ENCODE peak calls at places on chromosomes 6 and 20, in nine cellular contexts. S, D, H, U, Z, Y, G, M and C are unnamed samples.

GRCh38 chr20:50271201-50271600 is 80.6 kb downstream of the CEBPB start:
- DNase-seq in S (no peak), D (no peak), H (no peak), U (no peak), Z (no peak), Y (no peak), G (no peak), M (no peak), C (no peak)

GRCh38 chr20:49786671-49787370 is 25.8 kb upstream of the SLC9A8 start:
- DNase-seq in S (no peak), D (peak; percentile 44), H (no peak), U (no peak), Z (no peak), Y (no peak), G (no peak), M (no peak), C (no peak)

GRCh38 chr6:168417158-168417557 is 23.8 kb upstream of the SMOC2 start:
- DNase-seq in S (no peak), D (no peak), H (no peak), U (no peak), Z (no peak), Y (no peak), G (peak; percentile 12), M (no peak), C (no peak)

GRCh38 chr20:56916345-56916622 is 287.2 kb downstream of the TFAP2C start:
- DNase-seq in S (no peak), D (no peak), H (no peak), U (no peak), Z (no peak), Y (no peak), G (no peak), M (no peak), C (no peak)

GRCh38 chr6:106444777-106445507 is 84.4 kb downstream of the CRYBG1 start:
- DNase-seq in S (no peak), D (peak; percentile 66), H (peak; percentile 39), U (no peak), Z (no peak), Y (no peak), G (peak; percentile 58), M (peak; percentile 70), C (no peak)

GRCh38 chr6:45607818-45608217 is 230.1 kb upstream of the SUPT3H start:
- DNase-seq in S (no peak), D (no peak), H (no peak), U (no peak), Z (no peak), Y (peak; percentile 33), G (no peak), M (no peak), C (no peak)

GRCh38 chr6:33742092-33742491 is 4.6 kb downstream of the IP6K3 start:
- DNase-seq in S (no peak), D (no peak), H (no peak), U (no peak), Z (no peak), Y (no peak), G (no peak), M (peak; percentile 45), C (no peak)

GRCh38 chr6:98924647-98925046 is 23.1 kb downstream of the FBXL4 start:
- DNase-seq in S (no peak), D (no peak), H (no peak), U (no peak), Z (no peak), Y (no peak), G (no peak), M (no peak), C (peak; percentile 63)

GRCh38 chr20:2657241-2657640 is 4.8 kb downstream of the NOP56 start:
- DNase-seq in S (no peak), D (no peak), H (no peak), U (no peak), Z (no peak), Y (no peak), G (no peak), M (no peak), C (no peak)

GRCh38 chr6:127385668-127386385 is 42.4 kb upstream of the ECHDC1 start:
- DNase-seq in S (no peak), D (no peak), H (no peak), U (no peak), Z (no peak), Y (no peak), G (no peak), M (no peak), C (no peak)

DNA sequence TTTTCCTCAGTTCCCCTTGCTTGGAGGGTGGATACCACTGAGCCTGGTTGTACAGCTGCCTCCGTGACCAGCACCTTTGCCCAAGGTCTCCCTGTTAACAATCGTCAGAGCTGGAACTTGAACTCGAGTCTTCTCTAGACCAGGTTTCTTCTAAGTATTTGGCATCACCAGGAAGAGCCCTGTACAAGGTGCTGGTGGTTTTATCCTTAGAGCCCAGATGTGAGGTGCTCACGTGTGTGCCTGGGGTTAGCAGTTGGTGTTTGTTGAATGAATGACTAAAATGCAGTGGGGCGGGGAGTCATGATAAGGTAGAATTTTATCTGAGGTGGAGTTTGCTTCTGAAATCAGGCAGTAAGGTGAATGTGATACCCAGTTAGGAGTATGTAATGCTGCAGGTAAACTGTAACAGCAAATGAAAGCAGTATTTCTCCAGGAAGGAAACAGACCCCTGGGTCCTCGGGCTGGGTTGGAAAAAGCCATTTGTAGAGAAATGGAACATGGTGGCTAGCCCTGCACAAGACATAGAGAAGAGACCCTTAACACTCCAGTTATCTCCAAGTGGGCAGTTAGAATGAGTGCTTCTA is 3.1 kb downstream of the DNAJC5 start:
- DNase-seq in S (no peak), D (no peak), H (no peak), U (no peak), Z (no peak), Y (no peak), G (no peak), M (no peak), C (no peak)
- H3K4me1 ChIP-seq in S (peaks cover 30% of the 10 kb centered on the region), D (peaks cover 12% of the 10 kb centered on the region), H (peaks cover 66% of the 10 kb centered on the region), U (peaks cover 43% of the 10 kb centered on the region), Z (peaks cover 10% of the 10 kb centered on the region), Y (peaks cover 29% of the 10 kb centered on the region), G (peaks cover 57% of the 10 kb centered on the region), M (peaks cover 52% of the 10 kb centered on the region), C (peaks cover 76% of the 10 kb centered on the region)

GRCh38 chr6:157068691-157069228 is 254.6 kb downstream of the TMEM242 start:
- DNase-seq in S (no peak), D (no peak), H (no peak), U (no peak), Z (no peak), Y (no peak), G (no peak), M (no peak), C (no peak)

GRCh38 chr6:157069585-157069984 is 253.7 kb downstream of the TMEM242 start:
- DNase-seq in S (no peak), D (no peak), H (no peak), U (no peak), Z (no peak), Y (no peak), G (no peak), M (no peak), C (no peak)

GRCh38 chr6:157064502-157064901 is 258.8 kb downstream of the TMEM242 start:
- DNase-seq in S (no peak), D (no peak), H (no peak), U (no peak), Z (no peak), Y (no peak), G (no peak), M (no peak), C (no peak)

GRCh38 chr6:157065366-157065765 is 258.0 kb downstream of the TMEM242 start:
- DNase-seq in S (no peak), D (no peak), H (no peak), U (no peak), Z (no peak), Y (no peak), G (no peak), M (no peak), C (no peak)

DNA sequence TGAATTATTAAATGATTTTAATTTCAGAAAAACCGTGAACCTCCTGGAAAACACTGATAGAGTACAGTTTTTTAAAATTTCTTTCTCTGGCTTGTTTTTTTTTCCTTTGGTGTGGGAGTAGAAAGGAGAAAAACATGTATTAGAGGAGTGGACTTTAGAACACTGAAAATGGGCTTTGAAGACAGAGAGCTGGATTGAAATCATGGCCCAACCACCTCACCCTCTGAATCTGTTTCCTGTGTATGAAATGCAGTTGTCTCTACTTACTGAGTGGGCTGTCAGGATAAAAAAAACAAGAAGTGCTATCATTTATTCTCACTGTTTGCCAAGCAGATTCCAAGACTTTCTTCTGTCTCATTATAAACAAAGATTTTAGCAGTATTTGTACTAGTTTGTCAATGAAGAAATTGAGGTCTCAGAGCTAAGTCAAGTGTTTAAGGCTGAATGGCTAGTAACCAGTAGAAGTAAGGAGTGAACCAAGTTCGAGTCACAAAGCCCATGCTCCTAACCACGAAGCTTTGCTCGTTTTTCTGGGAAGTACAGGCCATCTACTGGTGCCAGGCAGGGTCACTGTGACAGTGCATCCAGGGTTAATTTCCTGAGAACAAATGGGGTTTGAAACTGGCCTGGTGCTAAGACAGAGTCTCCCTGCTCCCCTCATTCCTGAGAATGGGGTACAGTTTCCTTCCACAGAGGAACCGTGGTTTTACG is 256.4 kb downstream of the TMEM242 start:
- DNase-seq in S (no peak), D (no peak), H (no peak), U (no peak), Z (no peak), Y (no peak), G (peak; percentile 35), M (no peak), C (no peak)
- TF ChIP-seq POLR2A in S (no peak), D (no peak), H (no peak), U (no peak), Z (no peak), Y (no peak), G (no peak), M (no peak), C (no peak)

GRCh38 chr6:54294965-54295532 is 13.2 kb upstream of the TINAG start:
- DNase-seq in S (no peak), D (no peak), H (no peak), U (no peak), Z (no peak), Y (no peak), G (no peak), M (no peak), C (no peak)

GRCh38 chr6:54291146-54291545 is 17.1 kb upstream of the TINAG start:
- DNase-seq in S (no peak), D (no peak), H (no peak), U (no peak), Z (no peak), Y (no peak), G (no peak), M (no peak), C (no peak)

GRCh38 chr6:54286141-54286540 is 22.1 kb upstream of the TINAG start:
- DNase-seq in S (no peak), D (no peak), H (no peak), U (no peak), Z (no peak), Y (no peak), G (no peak), M (no peak), C (no peak)

GRCh38 chr6:54288476-54288875 is 19.8 kb upstream of the TINAG start:
- DNase-seq in S (no peak), D (no peak), H (no peak), U (no peak), Z (no peak), Y (no peak), G (no peak), M (no peak), C (no peak)

GRCh38 chr6:54291738-54292137 is 16.5 kb upstream of the TINAG start:
- DNase-seq in S (no peak), D (no peak), H (no peak), U (no peak), Z (no peak), Y (no peak), G (no peak), M (no peak), C (no peak)
- TF ChIP-seq EP300 in S (no peak), D (no peak), H (no peak), U (no peak), Z (no peak), Y (no peak), G (no peak), M (no peak), C (no peak)

GRCh38 chr6:107613980-107614379 is 124.1 kb downstream of the SOBP start:
- DNase-seq in S (no peak), D (no peak), H (no peak), U (no peak), Z (no peak), Y (no peak), G (no peak), M (no peak), C (no peak)
- H3K4me1 ChIP-seq in S (peaks cover 5% of the 10 kb centered on the region), D (no peaks in the 10 kb centered on the region), H (peaks cover 31% of the 10 kb centered on the region), U (no peaks in the 10 kb centered on the region), Z (peaks cover 23% of the 10 kb centered on the region), Y (no peaks in the 10 kb centered on the region), G (peaks cover 6% of the 10 kb centered on the region), M (no peaks in the 10 kb centered on the region), C (no peaks in the 10 kb centered on the region)